ENCODE peak calls at places on chromosome 18, in eight cellular contexts. One of them, this sample, is unnamed.

GRCh38 chr18:33749831-33750230 is 171.8 kb downstream of the ASXL3 start:
- DNase-seq in H9: no peak
- DNase-seq in fibroblast of lung: no peak
- DNase-seq in mesendoderm: no peak
- DNase-seq in K562: no peak
- DNase-seq in endothelial cell of umbilical vein: no peak
- DNase-seq in GM23248: no peak
- DNase-seq in PC-3: no peak
- DNase-seq in this sample: no peak

GRCh38 chr18:46281185-46282176 is 177.3 kb downstream of the HAUS1 start:
- DNase-seq in H9: peak; percentile 80
- DNase-seq in fibroblast of lung: peak; percentile 76
- DNase-seq in mesendoderm: peak; percentile 89
- DNase-seq in K562: peak; percentile 64
- DNase-seq in endothelial cell of umbilical vein: peak; percentile 61
- DNase-seq in GM23248: peak; percentile 89
- DNase-seq in PC-3: peak; percentile 71
- DNase-seq in this sample: peak; percentile 41

GRCh38 chr18:8367217-8367988 is 241.8 kb upstream of the RAB12 start:
- DNase-seq in H9: peak; percentile 83
- DNase-seq in fibroblast of lung: no peak
- DNase-seq in mesendoderm: peak; percentile 80
- DNase-seq in K562: peak; percentile 41
- DNase-seq in endothelial cell of umbilical vein: peak; percentile 32
- DNase-seq in GM23248: peak; percentile 38
- DNase-seq in PC-3: peak; percentile 49
- DNase-seq in this sample: no peak

GRCh38 chr18:11316546-11316945 is 167.2 kb upstream of the PIEZO2 start:
- DNase-seq in H9: no peak
- DNase-seq in fibroblast of lung: no peak
- DNase-seq in mesendoderm: no peak
- DNase-seq in K562: no peak
- DNase-seq in endothelial cell of umbilical vein: no peak
- DNase-seq in GM23248: no peak
- DNase-seq in PC-3: no peak
- DNase-seq in this sample: no peak

GRCh38 chr18:44036500-44036899 is 644.2 kb upstream of the SETBP1 start:
- DNase-seq in H9: no peak
- DNase-seq in fibroblast of lung: peak; percentile 5
- DNase-seq in mesendoderm: no peak
- DNase-seq in K562: no peak
- DNase-seq in endothelial cell of umbilical vein: peak; percentile 17
- DNase-seq in GM23248: peak; percentile 3
- DNase-seq in PC-3: no peak
- DNase-seq in this sample: no peak

GRCh38 chr18:75915941-75916640 is 488.6 kb upstream of the SMIM21 start:
- DNase-seq in H9: peak; percentile 89
- DNase-seq in fibroblast of lung: no peak
- DNase-seq in mesendoderm: peak; percentile 84
- DNase-seq in K562: no peak
- DNase-seq in endothelial cell of umbilical vein: no peak
- DNase-seq in GM23248: no peak
- DNase-seq in PC-3: no peak
- DNase-seq in this sample: peak; percentile 33

GRCh38 chr18:29501952-29502351 is 1325.0 kb upstream of the CDH2 start:
- DNase-seq in H9: no peak
- DNase-seq in fibroblast of lung: peak; percentile 79
- DNase-seq in mesendoderm: no peak
- DNase-seq in K562: no peak
- DNase-seq in endothelial cell of umbilical vein: no peak
- DNase-seq in GM23248: peak; percentile 76
- DNase-seq in PC-3: peak; percentile 82
- DNase-seq in this sample: peak; percentile 69

GRCh38 chr18:12092398-12093229 is 1.0 kb upstream of the ANKRD62 start:
- DNase-seq in H9: peak; percentile 72
- DNase-seq in fibroblast of lung: no peak
- DNase-seq in mesendoderm: peak; percentile 65
- DNase-seq in K562: peak; percentile 72
- DNase-seq in endothelial cell of umbilical vein: no peak
- DNase-seq in GM23248: no peak
- DNase-seq in PC-3: peak; percentile 84
- DNase-seq in this sample: no peak

GRCh38 chr18:5979971-5980457 is 84.7 kb upstream of the TMEM200C start:
- DNase-seq in H9: peak; percentile 25
- DNase-seq in fibroblast of lung: no peak
- DNase-seq in mesendoderm: no peak
- DNase-seq in K562: no peak
- DNase-seq in endothelial cell of umbilical vein: no peak
- DNase-seq in GM23248: no peak
- DNase-seq in PC-3: no peak
- DNase-seq in this sample: no peak

GRCh38 chr18:62334110-62334509 is 9.0 kb downstream of the TNFRSF11A start:
- DNase-seq in H9: no peak
- DNase-seq in fibroblast of lung: no peak
- DNase-seq in mesendoderm: no peak
- DNase-seq in K562: no peak
- DNase-seq in endothelial cell of umbilical vein: peak; percentile 90
- DNase-seq in GM23248: peak; percentile 79
- DNase-seq in PC-3: peak; percentile 94
- DNase-seq in this sample: peak; percentile 36

GRCh38 chr18:37985126-37985525 is 419.5 kb upstream of the CELF4 start:
- DNase-seq in H9: peak; percentile 48
- DNase-seq in fibroblast of lung: no peak
- DNase-seq in mesendoderm: peak; percentile 72
- DNase-seq in K562: no peak
- DNase-seq in endothelial cell of umbilical vein: no peak
- DNase-seq in GM23248: no peak
- DNase-seq in PC-3: no peak
- DNase-seq in this sample: no peak

GRCh38 chr18:5463390-5463789 is 80.4 kb downstream of the EPB41L3 start:
- DNase-seq in H9: no peak
- DNase-seq in fibroblast of lung: peak; percentile 93
- DNase-seq in mesendoderm: peak; percentile 62
- DNase-seq in K562: no peak
- DNase-seq in endothelial cell of umbilical vein: no peak
- DNase-seq in GM23248: peak; percentile 92
- DNase-seq in PC-3: no peak
- DNase-seq in this sample: peak; percentile 49

GRCh38 chr18:72155327-72155726 is 388.8 kb downstream of the CBLN2 start:
- DNase-seq in H9: no peak
- DNase-seq in fibroblast of lung: peak; percentile 2
- DNase-seq in mesendoderm: no peak
- DNase-seq in K562: no peak
- DNase-seq in endothelial cell of umbilical vein: no peak
- DNase-seq in GM23248: no peak
- DNase-seq in PC-3: no peak
- DNase-seq in this sample: no peak

GRCh38 chr18:39701839-39702238 is 2136.2 kb upstream of the CELF4 start:
- DNase-seq in H9: no peak
- DNase-seq in fibroblast of lung: no peak
- DNase-seq in mesendoderm: peak; percentile 80
- DNase-seq in K562: no peak
- DNase-seq in endothelial cell of umbilical vein: peak; percentile 62
- DNase-seq in GM23248: no peak
- DNase-seq in PC-3: peak; percentile 36
- DNase-seq in this sample: peak; percentile 51

GRCh38 chr18:45270289-45270771 is 344.9 kb upstream of the SLC14A2 start:
- DNase-seq in H9: no peak
- DNase-seq in fibroblast of lung: no peak
- DNase-seq in mesendoderm: no peak
- DNase-seq in K562: no peak
- DNase-seq in endothelial cell of umbilical vein: no peak
- DNase-seq in GM23248: peak; percentile 43
- DNase-seq in PC-3: no peak
- DNase-seq in this sample: no peak

GRCh38 chr18:48957136-48957535 is 6.4 kb upstream of the SMAD7 start:
- DNase-seq in H9: no peak
- DNase-seq in fibroblast of lung: no peak
- DNase-seq in mesendoderm: no peak
- DNase-seq in K562: no peak
- DNase-seq in endothelial cell of umbilical vein: no peak
- DNase-seq in GM23248: peak; percentile 92
- DNase-seq in PC-3: no peak
- DNase-seq in this sample: no peak
- H3K9ac ChIP-seq in H9: no peak overlapping the region
- H3K9ac ChIP-seq in fibroblast of lung: no peak overlapping the region
- H3K9ac ChIP-seq in mesendoderm: no peak overlapping the region
- H3K9ac ChIP-seq in K562: no peak overlapping the region
- H3K9ac ChIP-seq in endothelial cell of umbilical vein: no peak overlapping the region
- H3K9ac ChIP-seq in GM23248: peak overlapping the region; percentile 80
- H3K9ac ChIP-seq in PC-3: no peak overlapping the region
- H3K9ac ChIP-seq in this sample: no peak overlapping the region

GRCh38 chr18:48719988-48720654 is 181.3 kb downstream of the CTIF start:
- DNase-seq in H9: no peak
- DNase-seq in fibroblast of lung: no peak
- DNase-seq in mesendoderm: peak; percentile 43
- DNase-seq in K562: peak; percentile 75
- DNase-seq in endothelial cell of umbilical vein: peak; percentile 12
- DNase-seq in GM23248: peak; percentile 65
- DNase-seq in PC-3: no peak
- DNase-seq in this sample: peak; percentile 62
- H3K4me2 ChIP-seq in H9: no peak overlapping the region
- H3K4me2 ChIP-seq in fibroblast of lung: peak overlapping the region; percentile 58
- H3K4me2 ChIP-seq in mesendoderm: no peak overlapping the region
- H3K4me2 ChIP-seq in K562: peak overlapping the region; percentile 40
- H3K4me2 ChIP-seq in endothelial cell of umbilical vein: no peak overlapping the region
- H3K4me2 ChIP-seq in GM23248: peak overlapping the region; percentile 15
- H3K4me2 ChIP-seq in PC-3: no peak overlapping the region
- H3K4me2 ChIP-seq in this sample: peak overlapping the region; percentile 66

GRCh38 chr18:28153485-28154065 is 23.4 kb downstream of the CDH2 start:
- DNase-seq in H9: no peak
- DNase-seq in fibroblast of lung: no peak
- DNase-seq in mesendoderm: no peak
- DNase-seq in K562: no peak
- DNase-seq in endothelial cell of umbilical vein: no peak
- DNase-seq in GM23248: peak; percentile 54
- DNase-seq in PC-3: no peak
- DNase-seq in this sample: no peak

GRCh38 chr18:28152354-28152753 is 24.6 kb downstream of the CDH2 start:
- DNase-seq in H9: no peak
- DNase-seq in fibroblast of lung: no peak
- DNase-seq in mesendoderm: peak; percentile 60
- DNase-seq in K562: no peak
- DNase-seq in endothelial cell of umbilical vein: no peak
- DNase-seq in GM23248: no peak
- DNase-seq in PC-3: no peak
- DNase-seq in this sample: no peak

GRCh38 chr18:28150925-28151324 is 26.0 kb downstream of the CDH2 start:
- DNase-seq in H9: no peak
- DNase-seq in fibroblast of lung: no peak
- DNase-seq in mesendoderm: peak; percentile 55
- DNase-seq in K562: no peak
- DNase-seq in endothelial cell of umbilical vein: no peak
- DNase-seq in GM23248: no peak
- DNase-seq in PC-3: no peak
- DNase-seq in this sample: no peak

GRCh38 chr18:28149810-28150420 is 27.0 kb downstream of the CDH2 start:
- DNase-seq in H9: no peak
- DNase-seq in fibroblast of lung: no peak
- DNase-seq in mesendoderm: no peak
- DNase-seq in K562: no peak
- DNase-seq in endothelial cell of umbilical vein: no peak
- DNase-seq in GM23248: no peak
- DNase-seq in PC-3: no peak
- DNase-seq in this sample: no peak

DNA sequence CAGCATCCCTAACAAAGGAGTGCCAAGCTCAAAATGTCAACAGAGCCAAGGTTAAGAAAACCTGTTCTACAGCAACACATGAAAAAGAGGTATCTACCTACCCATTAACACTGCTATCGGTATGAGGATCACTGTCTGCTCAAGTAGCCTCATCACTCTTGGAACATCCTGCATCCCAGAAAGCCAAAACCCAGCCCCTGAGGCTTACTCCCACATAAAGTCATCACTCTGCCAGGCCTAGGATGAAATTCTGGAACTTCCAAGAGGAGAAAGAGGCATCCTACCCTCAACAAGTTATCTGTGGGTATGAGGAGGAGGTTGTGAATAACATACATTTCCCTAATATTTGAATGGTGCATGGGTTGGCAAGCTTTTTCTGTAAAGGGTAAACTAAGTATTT is 25.5 kb downstream of the CDH2 start:
- DNase-seq in H9: no peak
- DNase-seq in fibroblast of lung: no peak
- DNase-seq in mesendoderm: no peak
- DNase-seq in K562: no peak
- DNase-seq in endothelial cell of umbilical vein: no peak
- DNase-seq in GM23248: no peak
- DNase-seq in PC-3: no peak
- DNase-seq in this sample: no peak
- H3K79me2 ChIP-seq in H9: no peaks in the 10 kb centered on the region
- H3K79me2 ChIP-seq in fibroblast of lung: no peaks in the 10 kb centered on the region
- H3K79me2 ChIP-seq in mesendoderm: peaks cover 56% of the 10 kb centered on the region
- H3K79me2 ChIP-seq in K562: no peaks in the 10 kb centered on the region
- H3K79me2 ChIP-seq in endothelial cell of umbilical vein: peaks cover 21% of the 10 kb centered on the region
- H3K79me2 ChIP-seq in GM23248: peaks cover 100% of the 10 kb centered on the region
- H3K79me2 ChIP-seq in PC-3: peaks cover 22% of the 10 kb centered on the region
- H3K79me2 ChIP-seq in this sample: peaks cover 100% of the 10 kb centered on the region

DNA sequence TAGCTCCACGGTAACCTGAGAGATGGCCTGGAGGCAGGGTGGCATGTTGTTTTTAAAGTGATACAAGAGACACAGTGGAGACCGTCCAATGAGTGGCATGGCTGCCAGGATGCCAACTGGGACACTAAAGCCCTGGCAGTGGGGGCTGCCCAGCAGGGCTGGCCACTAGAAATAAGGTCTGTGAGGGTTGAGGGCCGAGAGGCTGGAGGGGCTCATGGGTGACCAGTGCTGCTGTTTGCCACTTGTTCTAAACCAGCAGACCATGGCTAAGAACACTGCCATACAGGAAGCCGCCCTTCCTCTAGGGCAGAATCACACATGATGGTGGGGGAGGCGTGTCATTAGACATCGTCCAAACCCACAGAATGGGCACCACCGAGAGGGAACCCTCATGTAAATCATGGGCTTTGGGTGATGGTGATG is 71.9 kb downstream of the ALPK2 start:
- DNase-seq in H9: no peak
- DNase-seq in fibroblast of lung: no peak
- DNase-seq in mesendoderm: no peak
- DNase-seq in K562: no peak
- DNase-seq in endothelial cell of umbilical vein: no peak
- DNase-seq in GM23248: no peak
- DNase-seq in PC-3: no peak
- DNase-seq in this sample: no peak
- H3K9ac ChIP-seq in H9: no peak overlapping the region
- H3K9ac ChIP-seq in fibroblast of lung: no peak overlapping the region
- H3K9ac ChIP-seq in mesendoderm: no peak overlapping the region
- H3K9ac ChIP-seq in K562: no peak overlapping the region
- H3K9ac ChIP-seq in endothelial cell of umbilical vein: no peak overlapping the region
- H3K9ac ChIP-seq in GM23248: no peak overlapping the region
- H3K9ac ChIP-seq in PC-3: no peak overlapping the region
- H3K9ac ChIP-seq in this sample: no peak overlapping the region

This sample was measured in astrocyte.